ENCODE peak calls at places on chromosomes 13 and 19, in four cellular contexts. W, I, G and M are unnamed samples.

GRCh38 chr13:35693142-35693784 is 216.8 kb upstream of the MAB21L1 start:
- DNase-seq in G (no peak), I (no peak), W (no peak), M (no peak)

GRCh38 chr13:99385161-99385560 is 78.0 kb upstream of the GPR183 start:
- DNase-seq in W (no peak), I (no peak), G (no peak), M (no peak)

GRCh38 chr13:19984430-19985218 is 26.1 kb downstream of the ZMYM2 start:
- DNase-seq in G (peak), W (no peak), I (no peak), M (peak)

GRCh38 chr19:35068941-35069634 is 27.6 kb downstream of the HPN start:
- DNase-seq in G (no peak), I (no peak), W (no peak), M (no peak)

GRCh38 chr19:45340899-45341453 is 426 bp downstream of the KLC3 start:
- DNase-seq in W (peak), I (no peak), G (no peak), M (no peak)

GRCh38 chr19:35395762-35396199 is 24.9 kb downstream of the GPR42 start:
- DNase-seq in I (no peak), W (peak), G (peak), M (no peak)

GRCh38 chr13:110625771-110626321 is 10.5 kb downstream of the NAXD start:
- DNase-seq in G (no peak), W (no peak), I (no peak), M (no peak)

GRCh38 chr19:12126707-12127106 is 13.4 kb downstream of the ZNF20 start:
- DNase-seq in I (no peak), W (peak), G (peak), M (no peak)

GRCh38 chr13:29569253-29570057 is 26.0 kb downstream of the SLC7A1 start:
- DNase-seq in I (no peak), G (no peak), W (no peak), M (no peak)

GRCh38 chr19:993831-994393 is 6.3 kb upstream of the GRIN3B start:
- DNase-seq in G (no peak), W (peak), I (no peak), M (no peak)

GRCh38 chr13:102040812-102041211 is 361.0 kb downstream of the FGF14 start:
- DNase-seq in I (no peak), G (no peak), W (no peak), M (no peak)

GRCh38 chr19:31174948-31175347 is 174.3 kb downstream of the TSHZ3 start:
- DNase-seq in I (no peak), W (no peak), G (no peak), M (no peak)

GRCh38 chr19:27742041-27742440 is 1470.9 kb downstream of the UQCRFS1 start:
- DNase-seq in I (no peak), W (no peak), G (no peak), M (no peak)

GRCh38 chr13:100525453-100526298 is 62.9 kb downstream of the GGACT start:
- DNase-seq in W (no peak), I (no peak), G (peak), M (no peak)

GRCh38 chr13:25286308-25286968 is 850 bp downstream of the MTMR6 start:
- DNase-seq in G (peak), I (no peak), W (no peak), M (peak)

GRCh38 chr19:3109491-3109890 is 15.3 kb downstream of the GNA11 start:
- DNase-seq in I (no peak), G (no peak), W (no peak), M (no peak)

GRCh38 chr19:18436651-18437478 is 1.1 kb downstream of the ISYNA1 start:
- DNase-seq in W (peak), I (peak), G (peak), M (no peak)

GRCh38 chr19:424546-424945 is 15.6 kb upstream of the C2CD4C start:
- DNase-seq in I (no peak), W (no peak), G (no peak), M (no peak)

GRCh38 chr19:23440207-23440606 is 44.9 kb upstream of the ZNF91 start:
- DNase-seq in G (no peak), I (no peak), W (peak), M (no peak)

GRCh38 chr13:42497798-42498197 is 76.2 kb upstream of the TNFSF11 start:
- DNase-seq in W (no peak), I (no peak), G (no peak), M (no peak)

GRCh38 chr19:18423258-18424020 is 4.2 kb downstream of the SSBP4 start:
- DNase-seq in G (no peak), W (no peak), I (no peak), M (no peak)

GRCh38 chr19:3125900-3126524 is 9.8 kb upstream of the GNA15 start:
- DNase-seq in G (peak), W (peak), I (peak), M (no peak)

GRCh38 chr13:27388236-27388635 is 36.2 kb upstream of the GTF3A start:
- DNase-seq in W (no peak), G (no peak), I (no peak), M (no peak)

GRCh38 chr19:44653977-44654784 is 10.5 kb downstream of the PVR start:
- DNase-seq in W (peak), I (peak), G (peak), M (peak)

GRCh38 chr13:87777395-87777794 is 106.2 kb downstream of the SLITRK5 start:
- DNase-seq in W (no peak), I (no peak), G (peak), M (no peak)

GRCh38 chr13:97386832-97387486 is 47.0 kb upstream of the RAP2A start:
- DNase-seq in G (no peak), I (no peak), W (no peak), M (no peak)

GRCh38 chr13:39915418-39915817 is 260.0 kb downstream of the COG6 start:
- DNase-seq in G (no peak), I (no peak), W (no peak), M (no peak)

GRCh38 chr13:43522788-43523187 is 264.0 kb downstream of the ENOX1 start:
- DNase-seq in G (no peak), I (no peak), W (no peak), M (no peak)

GRCh38 chr19:41939861-41940442 is 11.7 kb upstream of the ERFL start:
- DNase-seq in G (peak), I (no peak), W (peak), M (no peak)

GRCh38 chr13:107365466-107366215 is 797.7 kb upstream of the ARGLU1 start:
- DNase-seq in I (no peak), W (no peak), G (no peak), M (no peak)

GRCh38 chr19:2246801-2247361 is 2.2 kb upstream of the AMH start:
- DNase-seq in G (no peak), W (no peak), I (peak), M (peak)

GRCh38 chr19:8083141-8083540 is 30.6 kb downstream of the CCL25 start:
- DNase-seq in G (no peak), I (no peak), W (no peak), M (no peak)